ENCODE peak calls at places on chromosome 15, in eight cellular contexts. E is H7, Q is hepatocyte, N is heart right ventricle, H is GM06990, K is psoas muscle, C is A673, R is breast epithelium. X is an unnamed sample. For H3K27me3, the result is how much of the 10 kb centered on the place peaks cover.

GRCh38 chr15:64284037-64284436 is 71.9 kb downstream of the CSNK1G1 start:
- DNase-seq in E (no peak), Q (no peak), N (no peak), H (no peak), K (no peak), C (no peak), R (no peak), X (no peak)

GRCh38 chr15:79673416-79674123 is 223.2 kb downstream of the MTHFS start:
- DNase-seq in E (peak), Q (no peak), N (no peak), H (peak), K (no peak), C (peak), R (no peak), X (no peak)

GRCh38 chr15:27512281-27513001 is 541.5 kb downstream of the GABRG3 start:
- DNase-seq in E (no peak), Q (no peak), N (no peak), H (no peak), K (no peak), C (no peak), R (no peak), X (no peak)

GRCh38 chr15:96020133-96020532 is 310.4 kb upstream of the NR2F2 start:
- DNase-seq in E (no peak), Q (no peak), N (no peak), H (no peak), K (no peak), C (no peak), R (no peak), X (no peak)

GRCh38 chr15:35003928-35004327 is 15.8 kb upstream of the ZNF770 start:
- DNase-seq in E (no peak), Q (no peak), N (peak), H (no peak), K (no peak), C (no peak), R (no peak), X (no peak)

GRCh38 chr15:33402640-33403039 is 91.9 kb downstream of the RYR3 start:
- DNase-seq in E (no peak), Q (no peak), N (no peak), H (no peak), K (no peak), C (no peak), R (no peak), X (no peak)

GRCh38 chr15:82909080-82909815 is 43.3 kb downstream of the HOMER2 start:
- DNase-seq in E (no peak), Q (no peak), N (no peak), H (no peak), K (no peak), C (no peak), R (no peak), X (no peak)

GRCh38 chr15:52255008-52255407 is 40.6 kb downstream of the MYO5C start:
- DNase-seq in E (no peak), Q (no peak), N (no peak), H (no peak), K (no peak), C (no peak), R (no peak), X (no peak)

GRCh38 chr15:92915766-92916435 is 15.8 kb downstream of the CHD2 start:
- DNase-seq in E (no peak), Q (no peak), N (no peak), H (no peak), K (no peak), C (no peak), R (no peak), X (no peak)

GRCh38 chr15:62066663-62067447 is at the start of gene C2CD4A:
- DNase-seq in E (peak), Q (peak), N (peak), H (peak), K (peak), C (peak), R (peak), X (peak)

GRCh38 chr15:44394062-44394461 is 33.4 kb upstream of the CTDSPL2 start:
- DNase-seq in E (no peak), Q (no peak), N (no peak), H (no peak), K (no peak), C (no peak), R (no peak), X (no peak)

GRCh38 chr15:40367038-40367672 is 9.1 kb downstream of the DISP2 start:
- DNase-seq in E (no peak), Q (no peak), N (peak), H (no peak), K (peak), C (no peak), R (peak), X (peak)

GRCh38 chr15:94237903-94238302 is 6.5 kb downstream of the MCTP2 start:
- DNase-seq in E (no peak), Q (no peak), N (no peak), H (no peak), K (no peak), C (no peak), R (no peak), X (peak)

GRCh38 chr15:95447486-95447885 is 883.0 kb upstream of the NR2F2 start:
- DNase-seq in E (no peak), Q (no peak), N (no peak), H (no peak), K (no peak), C (no peak), R (no peak), X (no peak)

GRCh38 chr15:69170597-69170996 is 10.2 kb downstream of the GLCE start:
- DNase-seq in E (no peak), Q (no peak), N (no peak), H (no peak), K (no peak), C (peak), R (no peak), X (no peak)

GRCh38 chr15:45448516-45448915 is 70.2 kb upstream of the GATM start:
- DNase-seq in E (peak), Q (no peak), N (no peak), H (no peak), K (no peak), C (no peak), R (no peak), X (no peak)

GRCh38 chr15:82677720-82678323 is 30.7 kb upstream of the CPEB1 start:
- DNase-seq in E (no peak), Q (no peak), N (no peak), H (no peak), K (no peak), C (no peak), R (no peak), X (no peak)

GRCh38 chr15:37019479-37020433 is 80.6 kb downstream of the MEIS2 start:
- DNase-seq in E (no peak), Q (peak), N (no peak), H (peak), K (no peak), C (no peak), R (no peak), X (no peak)

GRCh38 chr15:44694416-44694815 is 16.7 kb downstream of the PATL2 start:
- DNase-seq in E (no peak), Q (no peak), N (no peak), H (no peak), K (no peak), C (no peak), R (no peak), X (no peak)

GRCh38 chr15:66387176-66388056 is 704 bp downstream of the MAP2K1 start:
- DNase-seq in E (peak), Q (peak), N (peak), H (peak), K (peak), C (peak), R (peak), X (peak)

GRCh38 chr15:51359981-51360380 is 18.5 kb downstream of the GLDN start:
- DNase-seq in E (no peak), Q (no peak), N (no peak), H (no peak), K (no peak), C (no peak), R (no peak), X (no peak)

GRCh38 chr15:29631076-29632070 is 190.9 kb downstream of the TJP1 start:
- DNase-seq in E (peak), Q (no peak), N (no peak), H (no peak), K (no peak), C (no peak), R (no peak), X (peak)

GRCh38 chr15:97849183-97849582 is 111.3 kb upstream of the ARRDC4 start:
- DNase-seq in E (no peak), Q (no peak), N (no peak), H (no peak), K (no peak), C (no peak), R (no peak), X (no peak)

GRCh38 chr15:43872416-43873020 is 45.7 kb downstream of the WDR76 start:
- DNase-seq in E (peak), Q (peak), N (peak), H (no peak), K (no peak), C (peak), R (no peak), X (peak)

GRCh38 chr15:74136584-74137543 is 6.5 kb downstream of the ISLR2 start:
- DNase-seq in E (no peak), Q (no peak), N (peak), H (no peak), K (no peak), C (peak), R (no peak), X (no peak)
- H3K27me3 ChIP-seq in E (half or more), Q (half or more), N (under half), H (under half), K (under half), C (under half), R (under half), X (under half)

GRCh38 chr15:47296911-47297310 is 420.4 kb upstream of the SEMA6D start:
- DNase-seq in E (no peak), Q (no peak), N (no peak), H (no peak), K (no peak), C (no peak), R (no peak), X (no peak)
- H3K27me3 ChIP-seq in E (under half), Q (under half), N (under half), H (under half), K (under half), C (under half), R (under half), X (under half)

DNA sequence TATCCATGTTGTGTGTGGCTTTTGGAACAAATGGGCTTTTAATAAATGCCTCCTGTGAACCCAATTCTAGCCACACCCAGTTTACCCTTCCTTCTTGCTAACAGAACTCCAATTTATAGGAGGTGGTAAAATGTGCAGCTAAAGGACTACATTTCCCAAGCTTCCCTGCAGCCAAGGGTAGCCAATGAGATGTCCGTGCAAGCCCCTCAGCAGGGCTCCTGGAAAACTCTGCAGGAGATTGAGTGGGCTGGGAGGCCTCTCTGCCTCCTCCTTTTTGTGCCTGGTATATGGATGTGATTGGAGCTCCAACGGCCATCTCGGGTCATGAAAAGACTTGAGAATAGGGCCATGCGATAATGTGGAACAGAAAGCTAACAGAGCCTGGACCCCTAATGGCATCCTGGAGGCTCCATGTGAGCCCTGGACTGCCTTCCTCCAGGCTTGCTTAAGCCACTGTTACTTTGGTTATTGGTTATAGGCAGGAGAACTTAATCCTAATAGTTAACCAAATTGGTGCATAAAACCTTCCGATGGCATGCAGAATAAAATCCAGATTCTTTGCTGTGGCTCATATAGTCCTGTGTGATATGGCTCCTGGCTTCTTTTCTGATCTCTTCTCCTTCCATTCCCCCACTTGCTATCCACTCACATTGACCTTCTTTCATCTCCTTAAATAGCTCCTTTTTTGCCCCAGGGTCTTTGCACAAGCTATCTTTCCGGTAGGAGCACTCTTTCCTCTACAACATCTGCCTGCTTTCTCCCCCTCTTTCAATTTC is 322.9 kb upstream of the TLE3 start:
- DNase-seq in E (peak), Q (no peak), N (no peak), H (no peak), K (no peak), C (peak), R (no peak), X (no peak)
- H3K27me3 ChIP-seq in E (under half), Q (under half), N (under half), H (under half), K (under half), C (under half), R (under half), X (under half)

DNA sequence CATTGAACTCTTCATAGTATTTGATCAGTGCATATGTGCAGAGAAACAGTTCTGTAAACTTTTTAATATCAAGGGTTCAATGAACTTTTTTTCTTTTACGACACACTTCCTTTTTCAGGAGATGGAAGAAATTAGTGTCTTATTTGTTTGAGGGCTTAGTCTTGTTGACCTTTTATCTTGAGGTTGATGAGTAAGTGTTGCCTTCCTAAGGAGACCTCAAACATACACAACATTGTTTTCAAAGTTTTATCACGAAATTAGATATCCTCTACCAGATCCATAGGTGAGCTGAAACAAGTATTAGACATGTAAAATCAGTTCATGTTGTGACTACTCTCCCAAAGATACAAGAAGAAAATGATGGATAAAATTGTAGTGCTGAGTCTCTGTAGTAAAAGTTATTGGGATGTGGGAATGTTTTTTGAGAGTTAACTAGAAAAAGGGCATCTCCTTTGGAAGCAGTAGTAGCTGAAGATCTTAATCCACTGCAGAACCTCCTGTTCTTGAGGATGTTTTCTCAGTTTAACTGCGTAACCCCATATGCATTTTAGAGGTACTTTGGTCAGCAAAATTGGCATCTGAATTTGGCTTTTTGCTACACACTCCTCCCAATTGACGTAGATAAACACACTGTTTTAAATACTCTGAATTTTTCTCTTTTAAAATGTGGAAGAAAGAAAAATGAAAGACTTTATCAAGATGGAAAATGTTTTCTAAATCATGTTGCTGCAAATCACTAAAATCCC is 116.8 kb downstream of the GALK2 start:
- DNase-seq in E (no peak), Q (no peak), N (no peak), H (no peak), K (no peak), C (no peak), R (no peak), X (no peak)
- H3K27me3 ChIP-seq in E (under half), Q (under half), N (under half), H (under half), K (under half), C (under half), R (under half), X (under half)

GRCh38 chr15:59439571-59439970 is 1.6 kb downstream of the FAM81A start:
- DNase-seq in E (no peak), Q (no peak), N (no peak), H (no peak), K (no peak), C (no peak), R (no peak), X (no peak)
- H3K27me3 ChIP-seq in E (under half), Q (under half), N (under half), H (under half), K (under half), C (half or more), R (under half), X (under half)

GRCh38 chr15:58214941-58215340 is 76.8 kb downstream of the AQP9 start:
- DNase-seq in E (no peak), Q (no peak), N (no peak), H (no peak), K (no peak), C (no peak), R (no peak), X (no peak)
- H3K27me3 ChIP-seq in E (under half), Q (under half), N (under half), H (under half), K (under half), C (under half), R (under half), X (under half)

DNA sequence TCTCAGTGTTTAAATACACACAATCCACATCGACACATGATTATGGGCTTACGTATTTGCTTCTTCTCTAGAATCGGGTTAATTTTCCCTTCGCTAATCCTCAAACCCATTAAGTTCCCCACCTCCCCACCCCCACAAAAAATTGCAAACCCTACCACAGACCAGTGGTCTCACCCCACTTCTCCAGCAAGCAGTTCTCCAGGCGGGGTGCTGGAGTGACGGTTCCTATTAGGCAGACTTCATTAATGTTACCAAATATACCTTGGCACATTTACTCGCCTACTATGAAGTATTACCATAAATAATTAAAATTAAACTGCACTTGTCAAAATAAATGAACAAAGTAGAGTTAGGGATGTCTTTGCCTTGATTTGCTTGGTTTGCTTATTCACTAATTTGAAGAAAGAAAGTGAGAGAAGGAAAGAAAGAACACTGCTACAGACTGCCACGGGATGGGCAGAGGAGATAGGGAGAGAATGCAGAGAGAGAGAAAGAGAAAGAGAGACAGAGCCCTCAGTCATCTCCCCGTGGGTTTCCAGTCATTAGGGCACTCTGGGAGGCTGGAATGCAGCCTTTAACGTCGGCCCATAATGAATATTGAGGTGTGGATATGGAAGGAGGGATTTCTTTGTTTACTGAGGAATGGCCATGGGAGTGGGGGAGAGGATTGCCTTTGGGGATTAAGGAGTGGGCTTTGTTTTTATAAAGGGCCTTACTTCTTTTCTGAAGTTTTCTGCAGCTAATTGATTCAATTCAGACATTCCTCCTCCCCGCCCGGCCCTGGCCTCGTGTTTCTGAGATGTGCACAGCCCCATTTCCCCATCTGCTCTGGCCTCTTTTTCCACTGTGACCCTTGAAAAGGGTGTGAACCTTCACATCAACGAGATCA is 39.7 kb upstream of the POLG start:
- DNase-seq in E (no peak), Q (no peak), N (no peak), H (no peak), K (no peak), C (no peak), R (no peak), X (no peak)
- H3K27me3 ChIP-seq in E (half or more), Q (half or more), N (half or more), H (under half), K (under half), C (under half), R (under half), X (under half)

GRCh38 chr15:86073281-86073680 is 6.4 kb upstream of the AGBL1 start:
- DNase-seq in E (no peak), Q (no peak), N (no peak), H (no peak), K (no peak), C (no peak), R (no peak), X (no peak)

GRCh38 chr15:86080302-86080701 is 631 bp downstream of the AGBL1 start:
- DNase-seq in E (peak), Q (no peak), N (no peak), H (no peak), K (no peak), C (no peak), R (no peak), X (no peak)

GRCh38 chr15:86077070-86077469 is 2.6 kb upstream of the AGBL1 start:
- DNase-seq in E (peak), Q (no peak), N (no peak), H (no peak), K (no peak), C (no peak), R (no peak), X (no peak)

GRCh38 chr15:86079491-86080266 is at the start of gene AGBL1:
- DNase-seq in E (peak), Q (no peak), N (no peak), H (no peak), K (peak), C (no peak), R (no peak), X (no peak)

GRCh38 chr15:86076468-86076867 is 3.2 kb upstream of the AGBL1 start:
- DNase-seq in E (no peak), Q (no peak), N (no peak), H (no peak), K (no peak), C (no peak), R (no peak), X (no peak)
- H3K27me3 ChIP-seq in E (under half), Q (under half), N (under half), H (under half), K (under half), C (under half), R (under half), X (under half)

GRCh38 chr15:74289671-74290070 is 53.5 kb downstream of the CCDC33 start:
- DNase-seq in E (no peak), Q (no peak), N (no peak), H (no peak), K (no peak), C (no peak), R (no peak), X (no peak)
- H3K27me3 ChIP-seq in E (under half), Q (under half), N (under half), H (under half), K (under half), C (under half), R (under half), X (under half)

X was measured in thyroid gland.